ENCODE peak calls at places on chromosomes 6 and 20, in six cellular contexts. D is Calu3, L is colonic mucosa, T is WTC11, R is progenitor cell of endocrine pancreas, N is gastrocnemius medialis. M is an unnamed sample.

GRCh38 chr6:82410151-82410621 is 46.6 kb downstream of the TPBG start:
- DNase-seq in D (no peak), N (no peak), L (no peak), T (no peak), R (no peak), M (no peak)

GRCh38 chr6:167098825-167099225 is 24.1 kb upstream of the CCR6 start:
- DNase-seq in N (no peak), D (no peak), L (no peak), R (no peak), T (no peak), M (no peak)

GRCh38 chr6:38933426-38933825 is 115.2 kb upstream of the GLP1R start:
- DNase-seq in T (no peak), L (no peak), D (peak; percentile 54), R (no peak), N (no peak), M (no peak)

GRCh38 chr20:59805266-59805665 is 128.2 kb downstream of the SYCP2 start:
- DNase-seq in L (peak; percentile 6), T (no peak), D (no peak), R (no peak), N (no peak), M (no peak)

GRCh38 chr6:33123732-33124524 is 48.1 kb downstream of the HLA-DPB1 start:
- DNase-seq in T (no peak), N (no peak), D (peak; percentile 25), L (no peak), R (no peak), M (no peak)

GRCh38 chr20:62926229-62927127 is at the start of gene DIDO1:
- DNase-seq in D (peak; percentile 96), T (peak; percentile 87), N (peak; percentile 78), L (peak; percentile 92), R (peak; percentile 75), M (peak; percentile 92)

GRCh38 chr6:117592983-117593759 is 9.1 kb downstream of the GOPC start:
- DNase-seq in R (no peak), D (no peak), N (no peak), L (no peak), T (no peak), M (no peak)

GRCh38 chr6:35191899-35192298 is 21.9 kb upstream of the SCUBE3 start:
- DNase-seq in L (no peak), T (no peak), N (no peak), D (no peak), R (no peak), M (no peak)

GRCh38 chr6:121816361-121816760 is 380.9 kb downstream of the GJA1 start:
- DNase-seq in L (no peak), T (no peak), N (no peak), R (no peak), D (no peak), M (no peak)

GRCh38 chr6:121817141-121817540 is 381.7 kb downstream of the GJA1 start:
- DNase-seq in R (no peak), L (no peak), D (no peak), N (no peak), T (no peak), M (no peak)
- TF ChIP-seq CTCF in R (no peak), L (no peak), D (no peak), N (no peak), T (no peak), M (no peak)

GRCh38 chr20:6819599-6819998 is 52.1 kb downstream of the BMP2 start:
- DNase-seq in L (peak; percentile 29), D (peak; percentile 32), R (no peak), T (no peak), N (no peak), M (no peak)
- TF ChIP-seq CTCF in L (peak; percentile 40), D (no peak), R (peak; percentile 32), T (no peak), N (no peak), M (no peak)

GRCh38 chr20:17833036-17833674 is 133.4 kb downstream of the BANF2 start:
- DNase-seq in D (no peak), N (no peak), R (no peak), L (no peak), T (no peak), M (no peak)
- TF ChIP-seq CTCF in D (no peak), N (no peak), R (no peak), L (no peak), T (no peak), M (no peak)

GRCh38 chr6:27254566-27254965 is 7.1 kb downstream of the PRSS16 start:
- DNase-seq in N (no peak), T (no peak), L (no peak), R (no peak), D (no peak), M (no peak)

GRCh38 chr6:27250955-27251671 is 3.6 kb downstream of the PRSS16 start:
- DNase-seq in R (peak; percentile 90), N (no peak), T (peak; percentile 99), L (peak; percentile 96), D (peak; percentile 99), M (peak; percentile 87)

GRCh38 chr6:27250277-27250954 is 2.9 kb downstream of the PRSS16 start:
- DNase-seq in D (no peak), R (no peak), L (no peak), N (no peak), T (no peak), M (no peak)

GRCh38 chr6:27248783-27249182 is 1.3 kb downstream of the PRSS16 start:
- DNase-seq in L (no peak), R (no peak), D (no peak), N (no peak), T (no peak), M (no peak)

DNA sequence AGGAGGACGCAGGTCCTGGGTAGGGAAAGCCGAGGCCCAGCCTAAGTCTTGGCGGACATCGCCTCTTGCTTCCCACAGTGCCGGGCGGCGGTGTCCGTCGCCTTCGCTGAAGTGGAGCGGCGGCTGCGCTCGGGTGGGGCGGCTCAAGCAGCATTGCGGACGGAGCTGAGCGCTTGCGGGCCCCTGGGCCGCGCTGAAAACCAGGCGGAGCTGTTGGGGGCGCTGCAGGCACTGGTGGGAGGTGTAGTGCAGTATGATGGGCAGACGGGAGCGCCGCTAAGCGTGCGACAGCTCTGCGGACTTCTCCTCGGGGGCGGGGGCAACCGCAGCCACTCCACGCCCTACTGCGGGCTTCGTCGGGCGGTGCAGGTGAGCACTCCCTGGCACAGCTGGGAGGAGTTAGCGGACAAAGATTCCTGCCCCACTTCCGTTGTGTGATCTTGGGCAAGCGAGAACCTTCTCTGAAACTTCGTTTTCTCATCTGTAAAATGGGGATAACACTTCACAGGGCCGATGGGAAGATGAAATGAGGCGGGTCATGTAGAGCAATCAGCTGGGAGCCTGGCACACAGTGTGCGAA is 4.3 kb downstream of the PRSS16 start:
- DNase-seq in N (no peak), D (peak; percentile 97), T (peak; percentile 97), R (peak; percentile 89), L (peak; percentile 89), M (peak; percentile 88)
- TF ChIP-seq CTCF in N (no peak), D (peak; percentile 48), T (no peak), R (peak; percentile 72), L (peak; percentile 25), M (peak; percentile 60)

GRCh38 chr6:162683135-162683534 is 44.4 kb downstream of the PRKN start:
- DNase-seq in T (no peak), R (no peak), N (no peak), L (no peak), D (no peak), M (no peak)
- TF ChIP-seq CTCF in T (no peak), R (no peak), N (no peak), L (no peak), D (no peak), M (no peak)

GRCh38 chr6:136378888-136379287 is 89.2 kb upstream of the BCLAF1 start:
- DNase-seq in D (no peak), L (no peak), T (no peak), R (no peak), N (no peak), M (no peak)
- TF ChIP-seq CTCF in D (no peak), L (peak; percentile 18), T (no peak), R (peak; percentile 19), N (no peak), M (no peak)